ENCODE peak calls at places on chromosomes 16 and 17, in five cellular contexts. K is lung; J is dorsolateral prefrontal cortex; U is CD8-positive, alpha-beta T cell; H is right lobe of liver. G is an unnamed sample.

GRCh38 chr17:49407981-49408501 is 6.6 kb downstream of the PHB1 start:
- DNase-seq in K (peak; percentile 82), J (peak; percentile 68), U (peak; percentile 85), H (peak; percentile 69), G (peak; percentile 94)

GRCh38 chr16:58236831-58237230 is 38.9 kb upstream of the CSNK2A2 start:
- DNase-seq in K (no peak), J (no peak), U (no peak), H (no peak), G (no peak)

GRCh38 chr17:74180336-74180735 is 23.1 kb upstream of the RPL38 start:
- DNase-seq in K (no peak), J (peak; percentile 20), U (no peak), H (no peak), G (no peak)

GRCh38 chr16:19315889-19316288 is 30.4 kb downstream of the CLEC19A start:
- DNase-seq in K (no peak), J (no peak), U (no peak), H (no peak), G (no peak)

GRCh38 chr16:57624806-57625500 is 3.5 kb upstream of the ADGRG1 start:
- DNase-seq in K (no peak), J (peak; percentile 77), U (no peak), H (no peak), G (no peak)

GRCh38 chr17:39772415-39772814 is 34.7 kb downstream of the GRB7 start:
- DNase-seq in K (no peak), J (no peak), U (no peak), H (no peak), G (no peak)

GRCh38 chr16:11248133-11248532 is 7.9 kb downstream of the SOCS1 start:
- DNase-seq in K (no peak), J (no peak), U (no peak), H (no peak), G (no peak)

GRCh38 chr17:58304735-58305486 is 23.7 kb downstream of the TSPOAP1 start:
- DNase-seq in K (no peak), J (no peak), U (no peak), H (no peak), G (peak; percentile 40)

GRCh38 chr17:77120866-77121265 is 19.9 kb upstream of the SEC14L1 start:
- DNase-seq in K (no peak), J (peak; percentile 65), U (no peak), H (peak; percentile 40), G (no peak)

GRCh38 chr17:50425682-50426471 is at the start of gene ACSF2:
- DNase-seq in K (peak; percentile 76), J (no peak), U (peak; percentile 67), H (peak; percentile 87), G (peak; percentile 90)

GRCh38 chr17:16214190-16215001 is 938 bp downstream of the NCOR1 start:
- DNase-seq in K (no peak), J (no peak), U (no peak), H (no peak), G (no peak)

GRCh38 chr17:16217002-16217635 is at the start of gene PIGL:
- DNase-seq in K (peak; percentile 89), J (peak; percentile 79), U (peak; percentile 83), H (peak; percentile 84), G (peak; percentile 95)

GRCh38 chr17:16215002-16215272 is 397 bp downstream of the NCOR1 start:
- DNase-seq in K (peak; percentile 62), J (peak; percentile 50), U (peak; percentile 33), H (peak; percentile 62), G (peak; percentile 75)

GRCh38 chr17:16215965-16216316 is 607 bp upstream of the NCOR1 start:
- DNase-seq in K (peak; percentile 65), J (peak; percentile 50), U (no peak), H (no peak), G (no peak)

DNA sequence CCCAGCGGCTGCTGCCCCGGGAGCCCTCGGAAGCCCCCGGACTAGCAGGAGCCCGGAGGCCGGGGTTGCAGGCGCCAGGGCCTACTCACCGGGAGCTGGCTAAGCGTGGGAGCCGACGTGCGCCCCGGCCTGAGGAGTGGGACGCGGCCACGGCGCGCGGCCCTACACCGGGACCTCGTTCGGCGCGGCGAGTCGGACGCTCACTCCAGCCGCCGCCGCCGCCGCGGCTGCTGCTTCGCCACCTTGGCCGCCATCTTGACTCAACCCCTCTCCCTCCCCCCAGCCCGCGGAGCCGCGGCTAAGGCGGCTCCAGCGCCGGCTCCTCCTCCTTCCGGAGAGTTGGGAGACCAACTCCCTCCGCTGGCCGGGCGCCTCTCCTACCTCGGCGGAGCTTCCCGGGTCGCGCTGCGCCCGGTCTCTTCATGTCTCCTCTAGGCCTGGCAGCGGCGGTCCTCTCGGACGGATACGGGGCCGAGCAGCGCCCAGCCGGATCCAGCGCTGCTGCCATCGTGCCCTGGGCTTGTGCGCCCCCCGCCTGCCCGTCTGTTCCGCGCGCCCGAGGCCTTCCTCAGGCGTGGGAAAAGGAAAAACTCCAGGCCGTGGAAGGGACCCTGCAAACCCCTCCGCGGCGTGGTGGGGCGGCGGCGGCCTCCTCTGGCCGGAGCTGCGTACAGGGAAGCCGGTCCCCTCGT is at the start of gene NCOR1:
- DNase-seq in K (peak; percentile 93), J (peak; percentile 85), U (peak; percentile 88), H (peak; percentile 97), G (peak; percentile 96)
- TF ChIP-seq CTCF in K (no peak), J (peak; percentile 45), U (no peak), H (peak; percentile 23), G (peak; percentile 29)

GRCh38 chr17:37142294-37142944 is 193.7 kb downstream of the AATF start:
- DNase-seq in K (no peak), J (no peak), U (no peak), H (no peak), G (no peak)

GRCh38 chr17:37147301-37147812 is 198.6 kb downstream of the AATF start:
- DNase-seq in K (no peak), J (no peak), U (no peak), H (no peak), G (no peak)

GRCh38 chr17:37148171-37148570 is 199.4 kb downstream of the AATF start:
- DNase-seq in K (no peak), J (no peak), U (no peak), H (no peak), G (no peak)

GRCh38 chr17:37146578-37147119 is 197.9 kb downstream of the AATF start:
- DNase-seq in K (no peak), J (no peak), U (no peak), H (no peak), G (no peak)
- H3K4me3 ChIP-seq in K (no peak overlapping the region), J (no peak overlapping the region), U (no peak overlapping the region), H (peak overlapping the region; percentile 12), G (no peak overlapping the region)

GRCh38 chr16:89919535-89920406 is 1.1 kb downstream of the MC1R start:
- DNase-seq in K (no peak), J (no peak), U (no peak), H (no peak), G (no peak)

GRCh38 chr16:89917773-89918452 is 749 bp upstream of the MC1R start:
- DNase-seq in K (peak; percentile 74), J (no peak), U (peak; percentile 80), H (peak; percentile 61), G (peak; percentile 88)

GRCh38 chr16:89920723-89921122 is 2.1 kb downstream of the MC1R start:
- DNase-seq in K (no peak), J (no peak), U (no peak), H (no peak), G (peak; percentile 48)

GRCh38 chr16:89921131-89921698 is 1.9 kb upstream of the TUBB3 start:
- DNase-seq in K (no peak), J (no peak), U (no peak), H (no peak), G (no peak)

DNA sequence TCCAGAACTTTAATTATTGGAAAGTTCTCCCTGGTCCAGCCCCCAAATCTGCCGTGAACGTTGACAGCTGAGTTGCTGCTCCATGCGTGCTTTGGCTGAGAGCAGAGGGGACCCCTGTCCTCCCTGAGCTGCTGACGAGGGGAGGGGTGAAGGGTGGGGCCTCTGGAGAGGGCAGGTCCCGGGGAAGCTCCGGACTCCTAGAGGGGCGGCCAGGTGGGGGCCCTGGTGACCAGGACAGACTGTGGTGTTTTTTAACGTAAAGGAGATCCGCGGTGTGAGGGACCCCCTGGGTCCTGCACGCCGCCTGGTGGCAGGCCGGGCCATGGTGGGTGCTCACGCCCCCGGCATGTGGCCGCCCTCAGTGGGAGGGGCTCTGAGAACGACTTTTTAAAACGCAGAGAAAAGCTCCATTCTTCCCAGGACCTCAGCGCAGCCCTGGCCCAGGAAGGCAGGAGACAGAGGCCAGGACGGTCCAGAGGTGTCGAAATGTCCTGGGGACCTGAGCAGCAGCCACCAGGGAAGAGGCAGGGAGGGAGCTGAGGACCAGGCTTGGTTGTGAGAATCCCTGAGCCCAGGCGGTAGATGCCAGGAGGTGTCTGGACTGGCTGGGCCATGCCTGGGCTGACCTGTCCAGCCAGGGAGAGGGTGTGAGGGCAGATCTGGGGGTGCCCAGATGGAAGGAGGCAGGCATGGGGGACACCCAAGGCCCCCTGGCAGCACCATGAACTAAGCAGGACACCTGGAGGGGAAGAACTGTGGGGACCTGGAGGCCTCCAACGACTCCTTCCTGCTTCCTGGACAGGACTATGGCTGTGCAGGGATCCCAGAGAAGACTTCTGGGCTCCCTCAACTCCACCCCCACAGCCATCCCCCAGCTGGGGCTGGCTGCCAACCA is at the start of gene MC1R:
- DNase-seq in K (no peak), J (no peak), U (peak; percentile 42), H (no peak), G (no peak)
- TF ChIP-seq CTCF in K (no peak), J (peak; percentile 20), U (peak; percentile 62), H (no peak), G (peak; percentile 41)

DNA sequence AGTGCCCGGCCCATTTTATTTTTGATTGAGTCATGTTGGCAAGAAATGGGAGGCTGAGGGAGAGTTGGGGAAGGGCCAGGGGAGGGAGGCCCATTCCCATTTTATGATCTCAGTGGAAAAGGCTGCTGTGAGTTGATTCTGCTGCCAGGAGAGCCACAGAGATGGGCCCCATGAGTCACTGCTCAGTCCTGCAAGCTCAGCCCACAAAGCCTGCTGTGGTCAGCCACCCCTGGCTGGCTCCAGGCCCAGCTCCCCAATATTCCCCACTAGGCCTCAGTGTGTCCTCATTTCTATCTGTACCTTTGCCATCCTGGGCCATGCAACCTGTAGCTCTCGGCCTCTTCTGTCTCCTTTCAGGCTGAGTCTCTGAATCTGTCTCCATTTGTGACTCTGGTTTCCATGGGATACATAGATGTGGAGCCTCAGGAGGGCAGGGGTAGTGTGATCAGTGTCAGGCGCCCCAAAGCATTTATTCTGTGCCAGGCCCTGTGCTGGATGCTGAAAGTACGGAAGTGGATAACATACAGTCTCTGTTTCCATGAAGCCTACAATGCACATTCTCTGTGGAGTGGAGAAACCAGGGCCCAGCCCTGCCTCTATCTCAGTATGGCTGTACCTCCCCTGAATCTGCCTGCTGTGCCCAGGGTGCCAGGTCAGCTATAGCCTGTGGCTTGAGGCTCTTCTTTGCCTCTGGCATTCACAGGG is 1.9 kb upstream of the PLEKHG4 start:
- DNase-seq in K (peak; percentile 53), J (no peak), U (no peak), H (no peak), G (no peak)
- H3K4me3 ChIP-seq in K (no peak overlapping the region), J (no peak overlapping the region), U (no peak overlapping the region), H (no peak overlapping the region), G (no peak overlapping the region)

GRCh38 chr16:69351309-69352027 is at the start of gene TMED6:
- DNase-seq in K (no peak), J (no peak), U (no peak), H (no peak), G (no peak)
- TF ChIP-seq CTCF in K (no peak), J (no peak), U (no peak), H (no peak), G (no peak)